ENCODE peak calls at places on chromosomes 3 and 15, in eight cellular contexts. U is mesendoderm, G is IMR-90, X is heart left ventricle, B is heart right ventricle, S is pancreas, H is upper lobe of right lung, D is SJSA1. E is an unnamed sample.

GRCh38 chr3:170813261-170813660 is 56.7 kb downstream of the RPL22L1 start:
- DNase-seq in U (no peak), G (no peak), X (no peak), B (no peak), S (no peak), H (no peak), D (no peak), E (no peak)

GRCh38 chr3:127534564-127534963 is 56.0 kb downstream of the TPRA1 start:
- DNase-seq in U (no peak), G (no peak), X (no peak), B (no peak), S (no peak), H (no peak), D (no peak), E (no peak)

GRCh38 chr3:144341461-144341860 is 369.8 kb downstream of the DIPK2A start:
- DNase-seq in U (no peak), G (no peak), X (no peak), B (no peak), S (no peak), H (no peak), D (no peak), E (no peak)

GRCh38 chr15:94576889-94577533 is 345.6 kb downstream of the MCTP2 start:
- DNase-seq in U (peak; percentile 71), G (no peak), X (no peak), B (no peak), S (no peak), H (no peak), D (no peak), E (no peak)

GRCh38 chr3:159766563-159767185 is 222.0 kb upstream of the IL12A start:
- DNase-seq in U (peak; percentile 71), G (peak; percentile 63), X (no peak), B (no peak), S (no peak), H (no peak), D (no peak), E (no peak)

GRCh38 chr3:100629728-100630127 is 20.3 kb downstream of the ADGRG7 start:
- DNase-seq in U (no peak), G (no peak), X (no peak), B (no peak), S (no peak), H (no peak), D (no peak), E (no peak)

GRCh38 chr3:43870110-43870509 is 179.4 kb downstream of the ABHD5 start:
- DNase-seq in U (peak; percentile 81), G (peak; percentile 69), X (no peak), B (no peak), S (no peak), H (no peak), D (peak; percentile 61), E (no peak)

GRCh38 chr3:183490653-183491052 is 62.2 kb upstream of the MCF2L2 start:
- DNase-seq in U (no peak), G (no peak), X (no peak), B (no peak), S (no peak), H (no peak), D (no peak), E (no peak)

GRCh38 chr3:184592411-184593200 is 31.0 kb downstream of the EPHB3 start:
- DNase-seq in U (peak; percentile 77), G (peak; percentile 24), X (peak; percentile 34), B (no peak), S (peak; percentile 68), H (no peak), D (no peak), E (no peak)

GRCh38 chr3:164320962-164321361 is 757.3 kb downstream of the SI start:
- DNase-seq in U (peak; percentile 27), G (no peak), X (no peak), B (no peak), S (no peak), H (no peak), D (no peak), E (no peak)

GRCh38 chr3:146817705-146818104 is 212.6 kb upstream of the PLSCR5 start:
- DNase-seq in U (peak; percentile 50), G (peak; percentile 16), X (no peak), B (no peak), S (no peak), H (no peak), D (no peak), E (no peak)

GRCh38 chr3:109413049-109413448 is 75.7 kb upstream of the DPPA4 start:
- DNase-seq in U (no peak), G (no peak), X (no peak), B (no peak), S (no peak), H (no peak), D (no peak), E (no peak)

GRCh38 chr15:89330881-89331595 is 3.6 kb downstream of the POLG start:
- DNase-seq in U (no peak), G (no peak), X (no peak), B (no peak), S (no peak), H (no peak), D (no peak), E (peak; percentile 20)

GRCh38 chr3:127678611-127679533 is 6.1 kb downstream of the ABTB1 start:
- DNase-seq in U (no peak), G (no peak), X (no peak), B (no peak), S (no peak), H (peak; percentile 39), D (peak; percentile 22), E (peak; percentile 69)

GRCh38 chr3:67601919-67602608 is 52.3 kb downstream of the SUCLG2 start:
- DNase-seq in U (no peak), G (no peak), X (no peak), B (no peak), S (no peak), H (no peak), D (no peak), E (no peak)

GRCh38 chr3:147410518-147411234 is 1.5 kb downstream of the ZIC1 start:
- DNase-seq in U (peak; percentile 66), G (peak; percentile 39), X (no peak), B (no peak), S (peak; percentile 75), H (no peak), D (peak; percentile 77), E (no peak)

GRCh38 chr15:26095710-26096330 is 232.7 kb upstream of the ATP10A start:
- DNase-seq in U (peak; percentile 74), G (no peak), X (no peak), B (no peak), S (no peak), H (no peak), D (no peak), E (no peak)

GRCh38 chr15:81227716-81228115 is 31.0 kb downstream of the IL16 start:
- DNase-seq in U (no peak), G (no peak), X (no peak), B (no peak), S (no peak), H (no peak), D (no peak), E (no peak)

GRCh38 chr3:171982829-171983228 is 56.5 kb upstream of the FNDC3B start:
- DNase-seq in U (no peak), G (peak; percentile 87), X (no peak), B (no peak), S (no peak), H (no peak), D (no peak), E (no peak)

GRCh38 chr3:181253796-181254195 is 264.3 kb upstream of the DNAJC19 start:
- DNase-seq in U (no peak), G (no peak), X (no peak), B (no peak), S (no peak), H (no peak), D (no peak), E (no peak)

GRCh38 chr15:75675579-75676404 is 28.1 kb downstream of the SNX33 start:
- DNase-seq in U (no peak), G (no peak), X (no peak), B (peak; percentile 42), S (peak; percentile 74), H (no peak), D (no peak), E (no peak)
- H3K27ac ChIP-seq in U (no peak overlapping the region), G (no peak overlapping the region), X (peak overlapping the region; percentile 30), B (no peak overlapping the region), S (no peak overlapping the region), H (peak overlapping the region; percentile 51), D (no peak overlapping the region), E (peak overlapping the region; percentile 89)

GRCh38 chr3:188722963-188723362 is 448.8 kb upstream of the TPRG1 start:
- DNase-seq in U (no peak), G (no peak), X (no peak), B (no peak), S (no peak), H (no peak), D (no peak), E (no peak)
- H3K4me1 ChIP-seq in U (no peaks in the 10 kb centered on the region), G (peaks cover 2% of the 10 kb centered on the region), X (no peaks in the 10 kb centered on the region), B (peaks cover 7% of the 10 kb centered on the region), S (no peaks in the 10 kb centered on the region), H (peaks cover 3% of the 10 kb centered on the region), D (no peaks in the 10 kb centered on the region), E (no peaks in the 10 kb centered on the region)

GRCh38 chr3:52930748-52931147 is 33.4 kb upstream of the STIMATE start:
- DNase-seq in U (no peak), G (no peak), X (no peak), B (no peak), S (no peak), H (no peak), D (no peak), E (no peak)

GRCh38 chr3:52926556-52926955 is 29.2 kb upstream of the STIMATE start:
- DNase-seq in U (no peak), G (no peak), X (no peak), B (no peak), S (no peak), H (no peak), D (no peak), E (no peak)

GRCh38 chr3:52934626-52935530 is 37.5 kb upstream of the STIMATE start:
- DNase-seq in U (peak; percentile 66), G (peak; percentile 64), X (peak; percentile 34), B (no peak), S (no peak), H (no peak), D (no peak), E (peak; percentile 58)

GRCh38 chr3:52931889-52932288 is 34.5 kb upstream of the STIMATE start:
- DNase-seq in U (no peak), G (no peak), X (no peak), B (no peak), S (no peak), H (no peak), D (no peak), E (no peak)

GRCh38 chr3:52931328-52931727 is 34.0 kb upstream of the STIMATE start:
- DNase-seq in U (no peak), G (no peak), X (no peak), B (no peak), S (no peak), H (no peak), D (no peak), E (no peak)
- H3K27ac ChIP-seq in U (no peak overlapping the region), G (no peak overlapping the region), X (no peak overlapping the region), B (no peak overlapping the region), S (no peak overlapping the region), H (no peak overlapping the region), D (no peak overlapping the region), E (no peak overlapping the region)

GRCh38 chr3:72165808-72166207 is 380.9 kb upstream of the PROK2 start:
- DNase-seq in U (no peak), G (no peak), X (no peak), B (no peak), S (no peak), H (no peak), D (no peak), E (no peak)
- H3K4me1 ChIP-seq in U (no peaks in the 10 kb centered on the region), G (no peaks in the 10 kb centered on the region), X (no peaks in the 10 kb centered on the region), B (no peaks in the 10 kb centered on the region), S (no peaks in the 10 kb centered on the region), H (no peaks in the 10 kb centered on the region), D (no peaks in the 10 kb centered on the region), E (peaks cover under 1% of the 10 kb centered on the region)